ENCODE peak calls at places on chromosomes 6 and 20, in seven cellular contexts. H is amniotic stem cell; K is activated effector memory CD4-positive, alpha-beta T cell treated with Interleukin-2 at 50 U/mL for 16 hours; C is transverse colon; D is activated CD8-positive, alpha-beta memory T cell treated with anti-CD3 and anti-CD28 coated beads for 24 hours; X is lung; L is mesenteric fat pad. U is an unnamed sample.

GRCh38 chr20:36167826-36168634 is 13.5 kb downstream of the EPB41L1 start:
- DNase-seq in D (no peak), L (no peak), C (no peak), X (no peak), K (no peak), H (no peak), U (no peak)

GRCh38 chr20:34922654-34923381 is 32.8 kb downstream of the GSS start:
- DNase-seq in C (no peak), K (no peak), H (peak; percentile 68), X (peak; percentile 57), D (no peak), L (no peak), U (no peak)

GRCh38 chr6:69835414-69836179 is 30.8 kb upstream of the COL19A1 start:
- DNase-seq in K (no peak), C (no peak), H (peak; percentile 30), L (no peak), X (no peak), D (no peak), U (no peak)

GRCh38 chr6:36524871-36525270 is 22.4 kb downstream of the STK38 start:
- DNase-seq in L (no peak), X (no peak), K (no peak), H (no peak), C (no peak), D (no peak), U (no peak)

GRCh38 chr20:48205786-48206185 is 420.5 kb upstream of the SULF2 start:
- DNase-seq in L (no peak), C (no peak), K (no peak), D (no peak), X (no peak), H (no peak), U (no peak)

GRCh38 chr6:143755301-143755744 is 77.6 kb downstream of the PHACTR2 start:
- DNase-seq in D (no peak), L (no peak), C (no peak), H (no peak), X (no peak), K (no peak), U (peak; percentile 67)

GRCh38 chr20:49914310-49915117 is 815 bp downstream of the SPATA2 start:
- DNase-seq in H (no peak), X (no peak), L (no peak), D (peak; percentile 70), C (no peak), K (no peak), U (no peak)

GRCh38 chr6:4941782-4942672 is 61.8 kb downstream of the RPP40 start:
- DNase-seq in X (peak; percentile 46), L (no peak), D (peak; percentile 65), C (no peak), H (peak; percentile 65), K (peak; percentile 21), U (no peak)

U was measured in colonic mucosa.